ENCODE peak calls at places on chromosomes 2 and 18, in six cellular contexts. H is GM13977, W is fibroblast of lung, B is head of caudate nucleus, J is pulmonary artery endothelial cell, A is HCT116. F is an unnamed sample.

GRCh38 chr2:189624648-189625355 is 36.5 kb upstream of the ASNSD1 start:
- DNase-seq in H (no peak), A (no peak), J (no peak), B (no peak), W (no peak), F (no peak)

GRCh38 chr2:36737131-36737750 is 40.7 kb downstream of the VIT start:
- DNase-seq in J (no peak), H (no peak), W (no peak), A (no peak), B (no peak), F (no peak)

GRCh38 chr18:44826418-44827259 is 146.0 kb downstream of the SETBP1 start:
- DNase-seq in J (peak; percentile 83), B (peak; percentile 10), W (peak; percentile 96), H (no peak), A (no peak), F (peak; percentile 7)

GRCh38 chr2:100446696-100447095 is 23.6 kb upstream of the NMS start:
- DNase-seq in B (no peak), J (no peak), W (no peak), A (no peak), H (no peak), F (no peak)

GRCh38 chr18:10052871-10053270 is 139.1 kb downstream of the VAPA start:
- DNase-seq in A (no peak), B (no peak), W (no peak), J (no peak), H (no peak), F (no peak)

GRCh38 chr2:210888035-210888434 is 331.6 kb downstream of the CPS1 start:
- DNase-seq in W (no peak), J (no peak), H (no peak), A (no peak), B (no peak), F (no peak)

GRCh38 chr2:239717706-239718105 is 307.4 kb downstream of the NDUFA10 start:
- DNase-seq in A (no peak), H (no peak), J (no peak), W (no peak), B (no peak), F (no peak)

GRCh38 chr2:101597347-101597944 is 100.1 kb upstream of the MAP4K4 start:
- DNase-seq in A (no peak), B (no peak), H (no peak), J (no peak), W (peak; percentile 29), F (no peak)

GRCh38 chr2:197211881-197212342 is 98.7 kb downstream of the ANKRD44 start:
- DNase-seq in B (no peak), J (no peak), H (no peak), A (no peak), W (no peak), F (no peak)

GRCh38 chr2:19205983-19206533 is 152.4 kb downstream of the OSR1 start:
- DNase-seq in B (no peak), A (no peak), J (no peak), W (no peak), H (no peak), F (no peak)

GRCh38 chr2:141499123-141499522 is 631.7 kb downstream of the LRP1B start:
- DNase-seq in J (no peak), B (no peak), H (no peak), W (no peak), A (no peak), F (no peak)

GRCh38 chr2:210562136-210563080 is 6.0 kb downstream of the CPS1 start:
- DNase-seq in B (no peak), W (no peak), J (no peak), A (no peak), H (no peak), F (no peak)

GRCh38 chr18:8785261-8785660 is 79.9 kb downstream of the MTCL1 start:
- DNase-seq in A (no peak), H (no peak), B (no peak), J (no peak), W (no peak), F (no peak)

GRCh38 chr2:28271914-28272240 is 120.8 kb upstream of the FOSL2 start:
- DNase-seq in B (no peak), J (no peak), H (no peak), W (no peak), A (no peak), F (no peak)

GRCh38 chr18:22349966-22350365 is 67.7 kb downstream of the CTAGE1 start:
- DNase-seq in H (no peak), B (no peak), A (no peak), W (peak; percentile 17), J (no peak), F (peak; percentile 12)

GRCh38 chr18:45722899-45723298 is 1.1 kb upstream of the SLC14A1 start:
- DNase-seq in H (peak; percentile 78), A (peak; percentile 57), J (peak; percentile 35), W (peak; percentile 73), B (peak; percentile 45), F (peak; percentile 78)

GRCh38 chr2:86371482-86372002 is 34.1 kb upstream of the REEP1 start:
- DNase-seq in W (no peak), J (no peak), H (no peak), B (no peak), A (no peak), F (no peak)

GRCh38 chr2:144832048-144832447 is 312.1 kb upstream of the ZEB2 start:
- DNase-seq in A (no peak), J (no peak), B (no peak), W (no peak), H (no peak), F (no peak)

GRCh38 chr2:190578158-190579057 is 43.9 kb upstream of the NEMP2 start:
- DNase-seq in W (peak; percentile 89), J (no peak), A (peak; percentile 24), B (peak; percentile 31), H (no peak), F (peak; percentile 71)

GRCh38 chr2:3743951-3744555 is 40.7 kb downstream of the DCDC2C start:
- DNase-seq in A (no peak), H (no peak), W (no peak), B (no peak), J (no peak), F (no peak)

GRCh38 chr2:2222931-2223330 is 108.1 kb downstream of the MYT1L start:
- DNase-seq in A (no peak), J (no peak), H (no peak), W (no peak), B (no peak), F (no peak)

GRCh38 chr18:58567453-58568196 is 61.3 kb downstream of the ALPK2 start:
- DNase-seq in A (no peak), W (peak; percentile 98), B (no peak), H (no peak), J (no peak), F (no peak)

GRCh38 chr18:24126155-24126947 is 12.5 kb upstream of the CABYR start:
- DNase-seq in W (peak; percentile 33), A (no peak), B (no peak), H (no peak), J (no peak), F (no peak)

GRCh38 chr2:24957221-24957620 is 14.5 kb downstream of the DNAJC27 start:
- DNase-seq in A (no peak), H (no peak), J (no peak), W (no peak), B (no peak), F (no peak)

GRCh38 chr2:150520887-150521664 is 33.6 kb upstream of the RND3 start:
- DNase-seq in A (no peak), H (no peak), B (no peak), W (peak; percentile 57), J (no peak), F (no peak)

GRCh38 chr2:46956981-46957531 is 41.5 kb upstream of the MCFD2 start:
- DNase-seq in B (no peak), A (no peak), J (no peak), W (no peak), H (no peak), F (no peak)

GRCh38 chr2:23026671-23027070 is 358.3 kb upstream of the KLHL29 start:
- DNase-seq in B (no peak), W (no peak), H (no peak), J (no peak), A (no peak), F (no peak)

GRCh38 chr18:67771271-67771670 is 254.8 kb upstream of the DSEL start:
- DNase-seq in A (no peak), H (no peak), J (no peak), B (no peak), W (peak; percentile 40), F (peak; percentile 12)

GRCh38 chr2:172863341-172863740 is 127.7 kb downstream of the RAPGEF4 start:
- DNase-seq in B (no peak), W (no peak), A (no peak), J (no peak), H (no peak), F (peak; percentile 43)

GRCh38 chr18:65091737-65092329 is 659.0 kb upstream of the CDH7 start:
- DNase-seq in H (no peak), A (no peak), J (no peak), B (no peak), W (peak; percentile 1), F (peak; percentile 8)

GRCh38 chr2:54099834-54100595 is 15.4 kb upstream of the ACYP2 start:
- DNase-seq in B (no peak), H (no peak), W (no peak), J (no peak), A (no peak), F (no peak)

GRCh38 chr2:240362826-240363717 is 72.4 kb upstream of the GPC1 start:
- DNase-seq in J (no peak), A (no peak), W (no peak), H (no peak), B (no peak), F (no peak)

GRCh38 chr18:10013621-10014543 is 100.1 kb downstream of the VAPA start:
- DNase-seq in B (no peak), H (no peak), A (no peak), J (no peak), W (no peak), F (no peak)

GRCh38 chr2:48719480-48720177 is 35.9 kb downstream of the LHCGR start:
- DNase-seq in B (no peak), H (no peak), W (no peak), A (no peak), J (no peak), F (no peak)